ENCODE peak calls at places on chromosome 7, in six cellular contexts. K is stimulated activated CD4-positive, alpha-beta T cell treated with anti-CD3 and anti-CD28 coated beads, Interleukin-15, amount 100 ng/mL, for 1 hour; R is stimulated activated naive CD8-positive, alpha-beta T cell treated with anti-CD3 and anti-CD28 coated beads, Interleukin-15, Interleukin-2, amounts not matched to agents 100 U/mL and 50 U/mL, for 24 hours; L is mucosa of gallbladder; H is suprapubic skin; W is sigmoid colon. M is an unnamed sample.

GRCh38 chr7:13017881-13018280 is 330.4 kb downstream of the ARL4A start:
- DNase-seq in R (no peak), W (no peak), H (no peak), K (no peak), L (no peak), M (no peak)

GRCh38 chr7:158343936-158344455 is 243.6 kb downstream of the PTPRN2 start:
- DNase-seq in W (no peak), K (no peak), L (peak), H (no peak), R (no peak), M (no peak)

GRCh38 chr7:28990200-28990960 is 32.2 kb upstream of the TRIL start:
- DNase-seq in H (peak), R (no peak), W (no peak), L (no peak), K (no peak), M (no peak)

GRCh38 chr7:20778063-20778721 is 8.5 kb downstream of the SP8 start:
- DNase-seq in K (no peak), H (no peak), L (no peak), W (no peak), R (no peak), M (no peak)

GRCh38 chr7:147196476-147196875 is 1079.9 kb downstream of the CNTNAP2 start:
- DNase-seq in R (no peak), H (no peak), K (no peak), L (no peak), W (no peak), M (no peak)

GRCh38 chr7:114865564-114865963 is 56.3 kb upstream of the MDFIC start:
- DNase-seq in K (peak), L (peak), H (no peak), W (no peak), R (peak), M (peak)

GRCh38 chr7:34523233-34523918 is 134.6 kb upstream of the NPSR1 start:
- DNase-seq in H (no peak), L (no peak), R (no peak), W (no peak), K (no peak), M (no peak)

GRCh38 chr7:39288303-39288702 is 277.9 kb upstream of the YAE1 start:
- DNase-seq in R (no peak), L (no peak), K (no peak), W (no peak), H (no peak), M (no peak)

GRCh38 chr7:128381161-128381821 is 19.8 kb upstream of the PRRT4 start:
- DNase-seq in R (peak), L (no peak), H (no peak), K (no peak), W (no peak), M (no peak)

GRCh38 chr7:81470084-81470723 is 299.6 kb downstream of the HGF start:
- DNase-seq in L (peak), R (peak), H (no peak), K (no peak), W (peak), M (no peak)

GRCh38 chr7:105589221-105590077 is 8.2 kb upstream of the EFCAB10 start:
- DNase-seq in R (peak), K (no peak), L (peak), H (no peak), W (peak), M (peak)

GRCh38 chr7:24025094-24025493 is 258.9 kb upstream of the NPY start:
- DNase-seq in H (no peak), K (no peak), W (no peak), L (no peak), R (no peak), M (no peak)

GRCh38 chr7:8378349-8379019 is 54.9 kb upstream of the NXPH1 start:
- DNase-seq in R (no peak), W (no peak), H (no peak), L (no peak), K (no peak), M (no peak)

GRCh38 chr7:112056409-112056808 is 149.8 kb downstream of the DOCK4 start:
- DNase-seq in K (no peak), R (no peak), H (no peak), W (no peak), L (no peak), M (no peak)

GRCh38 chr7:11533229-11533820 is 298.7 kb downstream of the THSD7A start:
- DNase-seq in W (no peak), L (no peak), K (no peak), H (no peak), R (no peak), M (no peak)

GRCh38 chr7:30451539-30452277 is 26.9 kb downstream of the NOD1 start:
- DNase-seq in L (no peak), R (no peak), W (peak), K (no peak), H (peak), M (no peak)

GRCh38 chr7:94087664-94088352 is 83.7 kb upstream of the BET1 start:
- DNase-seq in W (no peak), L (peak), H (no peak), K (no peak), R (peak), M (peak)

GRCh38 chr7:106065560-106066500 is 46.3 kb downstream of the SYPL1 start:
- DNase-seq in R (no peak), H (no peak), K (no peak), W (peak), L (no peak), M (no peak)

GRCh38 chr7:132526111-132526741 is 50.0 kb downstream of the PLXNA4 start:
- DNase-seq in K (no peak), W (no peak), R (peak), L (no peak), H (no peak), M (no peak)

GRCh38 chr7:110224643-110225042 is 866.3 kb upstream of the LRRN3 start:
- DNase-seq in K (no peak), R (no peak), L (peak), W (no peak), H (no peak), M (no peak)

GRCh38 chr7:36152756-36153570 is at the start of gene EEPD1:
- DNase-seq in R (peak), W (peak), L (peak), K (peak), H (peak), M (peak)

GRCh38 chr7:149729586-149729982 is 43.8 kb downstream of the ZNF467 start:
- DNase-seq in R (no peak), H (no peak), K (no peak), W (peak), L (no peak), M (no peak)

GRCh38 chr7:150852371-150852905 is at the start of gene AOC1:
- DNase-seq in K (no peak), R (no peak), W (peak), L (no peak), H (no peak), M (no peak)

GRCh38 chr7:41733063-41733398 is 30.1 kb upstream of the INHBA start:
- DNase-seq in W (no peak), L (no peak), R (no peak), K (no peak), H (no peak), M (no peak)

GRCh38 chr7:102463841-102464576 is 654 bp downstream of the ALKBH4 start:
- DNase-seq in H (no peak), R (peak), L (no peak), K (no peak), W (no peak), M (no peak)

GRCh38 chr7:97013025-97013424 is 7.7 kb downstream of the DLX6 start:
- DNase-seq in W (no peak), K (no peak), R (no peak), H (no peak), L (no peak), M (no peak)

GRCh38 chr7:69218634-69219033 is 379.6 kb upstream of the AUTS2 start:
- DNase-seq in K (no peak), W (no peak), L (no peak), R (no peak), H (peak), M (no peak)